ENCODE peak calls at places on chromosomes 4 and X, in nine cellular contexts. O, A, C, K, Z, U, L, M and R are unnamed samples.

GRCh38 chr4:138576684-138577083 is 334.5 kb upstream of the SLC7A11 start:
- DNase-seq in O (no peak), A (peak), C (peak), K (no peak), Z (no peak), U (no peak), L (peak), M (no peak), R (peak)

GRCh38 chr4:102533916-102534315 is 32.8 kb downstream of the NFKB1 start:
- DNase-seq in O (no peak), A (no peak), C (no peak), K (no peak), Z (no peak), U (no peak), L (no peak), M (no peak), R (no peak)

GRCh38 chr4:156575430-156576073 is 396.0 kb downstream of the PDGFC start:
- DNase-seq in O (no peak), A (no peak), C (no peak), K (no peak), Z (no peak), U (no peak), L (no peak), M (no peak), R (no peak)

GRCh38 chrX:40152706-40153334 is 55.1 kb upstream of the BCOR start:
- DNase-seq in O (no peak), A (no peak), C (no peak), K (no peak), Z (no peak), U (peak), L (no peak), M (no peak), R (no peak)

GRCh38 chrX:151513472-151513871 is 50.0 kb upstream of the PASD1 start:
- DNase-seq in O (no peak), A (no peak), C (no peak), K (no peak), Z (no peak), U (no peak), L (no peak), M (no peak), R (no peak)

GRCh38 chr4:169115897-169116254 is 105.8 kb upstream of the CBR4 start:
- DNase-seq in O (no peak), A (peak), C (no peak), K (no peak), Z (peak), U (peak), L (peak), M (no peak), R (no peak)

GRCh38 chr4:90121961-90122748 is 5.0 kb upstream of the CCSER1 start:
- DNase-seq in O (no peak), A (no peak), C (no peak), K (no peak), Z (no peak), U (no peak), L (no peak), M (no peak), R (no peak)

GRCh38 chr4:89469930-89470375 is 162.4 kb upstream of the GPRIN3 start:
- DNase-seq in O (no peak), A (peak), C (no peak), K (no peak), Z (peak), U (no peak), L (peak), M (no peak), R (no peak)

GRCh38 chrX:15814811-15815210 is 24.5 kb downstream of the ZRSR2 start:
- DNase-seq in O (no peak), A (no peak), C (no peak), K (no peak), Z (no peak), U (no peak), L (no peak), M (no peak), R (no peak)

GRCh38 chrX:103722505-103722904 is 11.8 kb downstream of the TMEM31 start:
- DNase-seq in O (no peak), A (no peak), C (no peak), K (no peak), Z (no peak), U (no peak), L (peak), M (no peak), R (no peak)

GRCh38 chr4:1244081-1244977 is 4.6 kb downstream of the CTBP1 start:
- DNase-seq in O (no peak), A (no peak), C (no peak), K (peak), Z (no peak), U (no peak), L (no peak), M (peak), R (no peak)

GRCh38 chr4:101649790-101650450 is 140.6 kb upstream of the BANK1 start:
- DNase-seq in O (no peak), A (no peak), C (no peak), K (no peak), Z (no peak), U (no peak), L (no peak), M (no peak), R (no peak)

GRCh38 chr4:92303621-92304027 is at the start of gene GRID2:
- DNase-seq in O (no peak), A (no peak), C (no peak), K (peak), Z (no peak), U (no peak), L (no peak), M (no peak), R (peak)
- TF ChIP-seq CTCF in O (no peak), A (peak), C (no peak), K (no peak), Z (no peak), U (no peak), L (no peak), M (no peak), R (no peak)

GRCh38 chr4:39812500-39812899 is 114.6 kb downstream of the UBE2K start:
- DNase-seq in O (no peak), A (no peak), C (no peak), K (no peak), Z (no peak), U (no peak), L (no peak), M (peak), R (no peak)

DNA sequence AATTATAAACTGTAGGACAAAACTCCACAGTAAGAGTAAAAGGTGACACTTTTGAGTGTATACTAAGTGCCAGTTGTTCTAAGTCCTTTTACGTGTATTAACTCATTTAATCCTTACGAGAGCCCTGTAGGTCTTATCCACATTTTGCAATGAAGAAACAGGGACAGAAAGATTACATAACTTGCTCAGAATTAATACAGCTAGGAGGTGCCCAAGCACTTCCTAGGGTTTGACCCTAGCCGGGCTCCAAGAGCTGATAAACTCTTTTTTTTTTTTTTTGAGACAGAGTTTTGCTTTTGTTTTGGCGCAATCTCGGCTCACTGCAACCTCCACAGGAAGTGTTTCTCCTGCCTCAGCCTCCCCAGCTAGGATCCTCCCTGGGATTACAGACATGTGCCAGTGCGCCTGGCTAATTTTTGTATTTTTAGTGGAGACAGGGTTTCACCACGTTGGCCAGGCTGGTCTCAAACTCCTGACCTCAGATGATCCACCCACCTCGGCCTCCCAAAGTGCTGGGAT is 110.4 kb downstream of the UBE2K start:
- DNase-seq in O (no peak), A (no peak), C (no peak), K (no peak), Z (no peak), U (no peak), L (no peak), M (no peak), R (no peak)
- TF ChIP-seq CTCF in O (no peak), A (no peak), C (peak), K (no peak), Z (no peak), U (no peak), L (no peak), M (no peak), R (no peak)

DNA sequence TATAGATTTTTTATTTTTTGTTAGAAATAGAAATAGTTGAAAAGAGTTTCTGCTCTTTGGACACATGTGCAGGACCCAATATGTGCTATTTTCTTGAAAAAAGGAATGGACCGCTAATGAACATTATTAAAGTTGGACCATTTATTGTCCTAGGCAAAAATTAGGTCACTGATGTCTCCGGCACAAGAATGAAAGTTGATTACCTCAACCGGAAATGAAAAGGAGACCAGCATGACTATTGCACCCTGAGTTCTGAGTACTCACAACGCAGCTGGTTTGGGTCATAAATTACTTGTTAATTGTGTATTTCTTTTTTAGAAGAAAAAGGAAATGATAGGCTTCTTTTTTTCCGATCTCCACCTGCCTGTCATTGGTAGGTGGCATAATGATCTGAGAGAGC is 232.6 kb downstream of the ARHGAP24 start:
- DNase-seq in O (no peak), A (no peak), C (no peak), K (no peak), Z (no peak), U (no peak), L (no peak), M (no peak), R (no peak)
- TF ChIP-seq CTCF in O (no peak), A (no peak), C (no peak), K (no peak), Z (no peak), U (no peak), L (no peak), M (no peak), R (no peak)

DNA sequence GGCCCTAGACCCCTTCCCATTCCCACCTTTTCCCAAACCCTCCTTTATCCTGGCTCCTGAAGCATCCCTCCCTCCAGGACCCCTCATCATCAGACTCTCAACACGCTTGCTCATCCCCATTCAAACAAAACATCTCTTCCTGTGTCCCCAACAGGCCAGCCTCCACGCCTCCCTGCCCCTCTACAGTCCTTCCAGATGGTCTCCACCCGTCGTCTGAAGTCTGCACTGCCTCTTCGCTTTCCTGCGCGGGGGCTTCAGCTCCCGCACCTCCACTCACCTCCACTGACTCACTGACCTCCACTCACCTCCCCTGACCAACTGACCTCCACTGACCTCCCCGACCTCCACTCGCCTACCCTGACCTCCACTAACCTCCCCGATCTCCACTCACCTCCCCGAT is 39.8 kb downstream of the JAKMIP1 start:
- DNase-seq in O (no peak), A (no peak), C (no peak), K (no peak), Z (no peak), U (no peak), L (no peak), M (no peak), R (no peak)
- TF ChIP-seq CTCF in O (no peak), A (no peak), C (no peak), K (no peak), Z (no peak), U (no peak), L (no peak), M (no peak), R (no peak)

DNA sequence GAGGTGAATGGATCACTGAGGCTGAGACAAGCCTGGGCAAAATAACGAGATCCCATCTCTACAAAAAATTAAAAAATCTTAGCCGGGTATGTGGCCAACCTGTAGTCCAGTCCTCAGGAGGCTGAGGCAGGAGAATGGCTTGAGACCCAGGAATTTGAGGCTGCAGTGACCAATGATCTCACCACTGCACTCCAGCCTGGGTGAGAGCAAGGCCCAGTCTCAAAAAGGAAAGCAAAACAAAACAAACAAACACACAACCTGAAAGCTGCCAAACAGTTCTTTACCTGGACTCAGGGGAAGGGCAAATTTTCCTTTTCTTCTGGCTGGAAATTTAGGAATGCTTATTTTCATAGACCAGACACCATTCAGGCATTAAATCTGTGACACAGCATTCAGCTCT is 163.1 kb upstream of the FAT1 start:
- DNase-seq in O (no peak), A (no peak), C (no peak), K (no peak), Z (no peak), U (no peak), L (no peak), M (no peak), R (no peak)
- TF ChIP-seq CTCF in O (no peak), A (no peak), C (no peak), K (no peak), Z (no peak), U (no peak), L (no peak), M (no peak), R (no peak)

GRCh38 chrX:106791495-106791894 is 11.0 kb upstream of the TBC1D8B start:
- DNase-seq in O (no peak), A (no peak), C (no peak), K (no peak), Z (no peak), U (no peak), L (no peak), M (no peak), R (no peak)
- TF ChIP-seq CTCF in O (no peak), A (no peak), C (no peak), K (peak), Z (peak), U (peak), L (peak), M (no peak), R (peak)